ENCODE peak calls at places on chromosomes 12 and 14, in ten cellular contexts. C is amniotic stem cell, H is DMS153, U is HEK293T, A is IMR-90, T is GM12892, Y is GM19239, W is cardiac fibroblast, S is T47D, L is glomerular endothelial cell. M is an unnamed sample.

GRCh38 chr12:14952295-14952995 is 9.0 kb downstream of the ARHGDIB start:
- DNase-seq in U (no peak), Y (no peak), S (no peak), H (peak), C (peak), W (peak), L (peak), A (peak), T (no peak), M (peak)

GRCh38 chr12:85805654-85806053 is 30.6 kb downstream of the RASSF9 start:
- DNase-seq in C (no peak), U (no peak), T (no peak), S (no peak), H (no peak), A (no peak), Y (no peak), W (peak), L (no peak), M (no peak)

GRCh38 chr12:69515394-69515793 is 45.2 kb downstream of the FRS2 start:
- DNase-seq in A (peak), W (no peak), U (no peak), C (no peak), S (no peak), T (no peak), H (no peak), L (no peak), Y (no peak), M (no peak)

GRCh38 chr14:24071144-24071697 is at the start of gene CPNE6:
- DNase-seq in T (no peak), H (no peak), L (no peak), A (no peak), Y (no peak), U (no peak), S (no peak), W (no peak), C (no peak), M (no peak)

GRCh38 chr12:118418385-118419057 is 42.2 kb downstream of the SUDS3 start:
- DNase-seq in A (no peak), H (no peak), W (peak), L (peak), U (no peak), Y (no peak), S (no peak), T (no peak), C (no peak), M (no peak)

GRCh38 chr12:70722584-70723343 is 85.5 kb upstream of the PTPRB start:
- DNase-seq in U (no peak), H (no peak), S (no peak), L (peak), C (no peak), W (peak), T (no peak), Y (no peak), A (no peak), M (peak)

GRCh38 chr14:91173867-91174266 is 60.0 kb downstream of the DGLUCY start:
- DNase-seq in L (no peak), W (no peak), H (no peak), Y (no peak), A (no peak), U (no peak), C (no peak), S (no peak), T (no peak), M (no peak)

GRCh38 chr12:98733667-98734350 is 88.7 kb downstream of the APAF1 start:
- DNase-seq in W (peak), C (no peak), T (no peak), S (no peak), A (peak), H (no peak), L (no peak), Y (no peak), U (no peak), M (no peak)

GRCh38 chr12:121626853-121627623 is 708 bp downstream of the ORAI1 start:
- DNase-seq in A (peak), S (peak), H (no peak), Y (peak), L (no peak), C (peak), T (no peak), U (no peak), W (peak), M (peak)